ENCODE peak calls at places on chromosomes 11 and 22, in eight cellular contexts. M is stimulated activated CD8-positive, alpha-beta memory T cell treated with anti-CD3 and anti-CD28 coated beads, Interleukin-4, amount 100 ng/mL, for 1 hour; F is fibroblast of the conjunctiva; D is WERI-Rb-1; H is amniotic epithelial cell; W is stimulated activated CD4-positive, alpha-beta T cell treated with anti-CD3 and anti-CD28 coated beads, Interleukin-2, amount 100 ng/mL, for 48 hours; Y is activated naive CD4-positive, alpha-beta T cell; B is mucosa of descending colon. K is an unnamed sample.

GRCh38 chr22:45268167-45268957 is 16.4 kb upstream of the UPK3A start:
- DNase-seq in F (no peak), M (no peak), B (no peak), W (no peak), H (no peak), D (peak; percentile 81), Y (no peak), K (no peak)

GRCh38 chr11:131370901-131371790 is 731 bp downstream of the NTM start:
- DNase-seq in B (no peak), F (no peak), M (no peak), H (no peak), D (peak; percentile 36), Y (no peak), W (no peak), K (no peak)

GRCh38 chr11:88597387-88597786 is 259.9 kb upstream of the CTSC start:
- DNase-seq in F (no peak), D (no peak), W (no peak), B (no peak), Y (no peak), M (no peak), H (no peak), K (no peak)

GRCh38 chr11:28701760-28702449 is 593.7 kb downstream of the METTL15 start:
- DNase-seq in H (no peak), F (no peak), W (no peak), D (no peak), M (no peak), Y (no peak), B (no peak), K (no peak)

GRCh38 chr11:126988655-126989054 is 11.9 kb downstream of the KIRREL3 start:
- DNase-seq in Y (no peak), W (no peak), D (no peak), M (no peak), F (no peak), B (no peak), H (no peak), K (no peak)

GRCh38 chr11:24153337-24153736 is 343.5 kb upstream of the LUZP2 start:
- DNase-seq in W (no peak), M (no peak), B (no peak), Y (no peak), D (no peak), F (no peak), H (no peak), K (no peak)

GRCh38 chr22:17814830-17815229 is 40.6 kb upstream of the BID start:
- DNase-seq in B (no peak), H (no peak), F (no peak), Y (no peak), D (no peak), W (no peak), M (no peak), K (no peak)

GRCh38 chr22:41551882-41552582 is 7.8 kb upstream of the POLR3H start:
- DNase-seq in D (no peak), Y (no peak), B (no peak), M (no peak), F (no peak), W (no peak), H (no peak), K (no peak)

GRCh38 chr11:77175021-77175842 is 47.2 kb downstream of the MYO7A start:
- DNase-seq in D (no peak), H (peak; percentile 17), F (no peak), B (no peak), W (no peak), Y (no peak), M (no peak), K (no peak)

GRCh38 chr11:65522640-65523322 is 2.1 kb upstream of the SCYL1 start:
- DNase-seq in Y (no peak), H (peak; percentile 95), F (no peak), D (no peak), M (no peak), W (no peak), B (no peak), K (no peak)

GRCh38 chr11:47175746-47176327 is 842 bp downstream of the ARFGAP2 start:
- DNase-seq in D (no peak), W (no peak), B (no peak), H (no peak), Y (no peak), M (no peak), F (no peak), K (no peak)

GRCh38 chr11:110447897-110448522 is 18.3 kb downstream of the FDX1 start:
- DNase-seq in M (no peak), B (no peak), D (no peak), F (no peak), W (no peak), H (no peak), Y (no peak), K (no peak)

GRCh38 chr11:125229006-125229405 is 64.5 kb downstream of the PKNOX2 start:
- DNase-seq in D (no peak), B (no peak), F (no peak), H (no peak), M (no peak), W (no peak), Y (no peak), K (no peak)

GRCh38 chr11:843818-844692 is 1.4 kb downstream of the TSPAN4 start:
- DNase-seq in M (no peak), W (no peak), Y (no peak), F (peak; percentile 97), H (peak; percentile 90), B (peak; percentile 79), D (no peak), K (peak; percentile 83)

GRCh38 chr11:86678823-86679222 is 6.4 kb upstream of the ME3 start:
- DNase-seq in Y (no peak), B (no peak), F (no peak), D (no peak), M (no peak), W (no peak), H (peak; percentile 87), K (peak; percentile 13)

GRCh38 chr11:34564406-34564805 is 50.8 kb upstream of the ELF5 start:
- DNase-seq in M (no peak), D (no peak), Y (no peak), B (no peak), W (no peak), F (no peak), H (peak; percentile 21), K (no peak)

GRCh38 chr11:67528376-67528775 is 5.1 kb upstream of the CABP2 start:
- DNase-seq in F (no peak), W (no peak), Y (no peak), B (no peak), M (no peak), H (no peak), D (no peak), K (no peak)

GRCh38 chr22:44437493-44438015 is 60.5 kb downstream of the RTL6 start:
- DNase-seq in M (no peak), B (no peak), H (peak; percentile 5), Y (no peak), F (no peak), D (no peak), W (no peak), K (no peak)

GRCh38 chr11:78418584-78419211 is 1.1 kb upstream of the GAB2 start:
- DNase-seq in H (peak; percentile 27), B (no peak), Y (no peak), W (no peak), D (no peak), M (no peak), F (no peak), K (no peak)

GRCh38 chr22:46067159-46068111 is 82.9 kb upstream of the PPARA start:
- DNase-seq in H (no peak), Y (no peak), M (no peak), F (no peak), D (no peak), W (no peak), B (no peak), K (no peak)

GRCh38 chr11:88629496-88629895 is 292.0 kb upstream of the CTSC start:
- DNase-seq in M (no peak), D (no peak), F (no peak), Y (no peak), B (no peak), W (no peak), H (no peak), K (no peak)

GRCh38 chr11:128680906-128681305 is 13.0 kb upstream of the FLI1 start:
- DNase-seq in W (no peak), F (no peak), B (no peak), D (no peak), Y (no peak), M (no peak), H (no peak), K (no peak)

GRCh38 chr22:47192651-47193437 is 430.4 kb downstream of the TBC1D22A start:
- DNase-seq in H (no peak), F (no peak), M (no peak), B (peak; percentile 86), Y (no peak), D (no peak), W (no peak), K (no peak)

GRCh38 chr22:42688241-42688913 is 32.3 kb downstream of the A4GALT start:
- DNase-seq in D (peak; percentile 59), H (peak; percentile 88), F (peak; percentile 97), B (peak; percentile 65), Y (no peak), W (no peak), M (no peak), K (peak; percentile 96)

K was measured in amniotic stem cell.